ENCODE peak calls at places on chromosomes 2 and 18, in nine cellular contexts. Z is stomach; S is brain microvascular endothelial cell; D is CD8-positive, alpha-beta T cell; E is fibroblast of lung; R is HL-60; N is body of pancreas; O is osteoblast; T is transverse colon. F is an unnamed sample.

GRCh38 chr2:20578895-20579825 is 71.7 kb downstream of the HS1BP3 start:
- DNase-seq in Z (peak), S (peak), D (no peak), E (peak), R (no peak), N (peak), O (peak), T (peak), F (peak)

GRCh38 chr2:94871226-94872087 is at the start of gene TEKT4:
- DNase-seq in Z (no peak), S (no peak), D (no peak), E (no peak), R (no peak), N (peak), O (peak), T (no peak), F (no peak)

GRCh38 chr2:27376151-27376865 is 4.2 kb downstream of the ZNF513 start:
- DNase-seq in Z (no peak), S (no peak), D (no peak), E (no peak), R (no peak), N (no peak), O (no peak), T (no peak), F (no peak)

GRCh38 chr2:100959225-100959880 is 42.7 kb upstream of the RPL31 start:
- DNase-seq in Z (peak), S (no peak), D (no peak), E (no peak), R (no peak), N (no peak), O (peak), T (no peak), F (no peak)

GRCh38 chr18:9561774-9562173 is 52.6 kb downstream of the PPP4R1 start:
- DNase-seq in Z (no peak), S (no peak), D (no peak), E (no peak), R (peak), N (no peak), O (no peak), T (no peak), F (no peak)

GRCh38 chr2:86274918-86275275 is 62.5 kb downstream of the REEP1 start:
- DNase-seq in Z (peak), S (no peak), D (no peak), E (peak), R (no peak), N (peak), O (no peak), T (peak), F (no peak)

GRCh38 chr2:174971868-174972781 is 33.1 kb downstream of the CHN1 start:
- DNase-seq in Z (no peak), S (peak), D (no peak), E (peak), R (no peak), N (no peak), O (no peak), T (peak), F (no peak)

GRCh38 chr2:221567231-221567760 is 4.8 kb downstream of the EPHA4 start:
- DNase-seq in Z (no peak), S (no peak), D (no peak), E (no peak), R (no peak), N (no peak), O (no peak), T (no peak), F (no peak)

GRCh38 chr2:120851116-120851773 is 115.6 kb downstream of the GLI2 start:
- DNase-seq in Z (no peak), S (no peak), D (no peak), E (no peak), R (no peak), N (no peak), O (no peak), T (no peak), F (no peak)

GRCh38 chr2:155842103-155842502 is 490.4 kb downstream of the NR4A2 start:
- DNase-seq in Z (no peak), S (peak), D (no peak), E (no peak), R (no peak), N (no peak), O (peak), T (no peak), F (no peak)

GRCh38 chr2:133591164-133591563 is 22.9 kb upstream of the NCKAP5 start:
- DNase-seq in Z (peak), S (no peak), D (no peak), E (peak), R (no peak), N (peak), O (no peak), T (peak), F (no peak)

GRCh38 chr2:69163556-69163955 is 150.6 kb downstream of the ANTXR1 start:
- DNase-seq in Z (no peak), S (no peak), D (no peak), E (no peak), R (no peak), N (no peak), O (no peak), T (no peak), F (no peak)

GRCh38 chr2:95022309-95023221 is 2.9 kb upstream of the MAL start:
- DNase-seq in Z (peak), S (peak), D (peak), E (peak), R (peak), N (peak), O (peak), T (peak), F (no peak)

GRCh38 chr2:104736026-104736425 is 117.9 kb upstream of the POU3F3 start:
- DNase-seq in Z (no peak), S (no peak), D (no peak), E (no peak), R (no peak), N (no peak), O (no peak), T (no peak), F (no peak)

GRCh38 chr2:234805826-234806225 is 146.0 kb upstream of the SH3BP4 start:
- DNase-seq in Z (no peak), S (no peak), D (no peak), E (no peak), R (no peak), N (no peak), O (no peak), T (no peak), F (no peak)

GRCh38 chr18:49023281-49023937 is 72.6 kb upstream of the SMAD7 start:
- DNase-seq in Z (peak), S (no peak), D (no peak), E (no peak), R (no peak), N (no peak), O (no peak), T (peak), F (peak)

GRCh38 chr18:31049189-31049588 is 6.6 kb upstream of the DSC3 start:
- DNase-seq in Z (no peak), S (no peak), D (no peak), E (no peak), R (no peak), N (no peak), O (no peak), T (no peak), F (no peak)

GRCh38 chr2:88074854-88075292 is 7.2 kb downstream of the SMYD1 start:
- DNase-seq in Z (no peak), S (peak), D (no peak), E (peak), R (peak), N (no peak), O (peak), T (no peak), F (no peak)
- H3K27ac ChIP-seq in Z (no peak), S (no peak), D (no peak), E (no peak), R (peak), N (no peak), O (no peak), T (no peak), F (no peak)

GRCh38 chr18:36757081-36757480 is 71.7 kb downstream of the TPGS2 start:
- DNase-seq in Z (no peak), S (peak), D (no peak), E (peak), R (no peak), N (peak), O (peak), T (no peak), F (no peak)
- H3K27ac ChIP-seq in Z (no peak), S (no peak), D (no peak), E (no peak), R (no peak), N (no peak), O (peak), T (no peak), F (no peak)

GRCh38 chr2:231600619-231601355 is 8.1 kb downstream of the TEX44 start:
- DNase-seq in Z (no peak), S (no peak), D (no peak), E (no peak), R (no peak), N (no peak), O (no peak), T (no peak), F (no peak)
- H3K27ac ChIP-seq in Z (peak), S (no peak), D (no peak), E (no peak), R (no peak), N (no peak), O (no peak), T (peak), F (peak)

DNA sequence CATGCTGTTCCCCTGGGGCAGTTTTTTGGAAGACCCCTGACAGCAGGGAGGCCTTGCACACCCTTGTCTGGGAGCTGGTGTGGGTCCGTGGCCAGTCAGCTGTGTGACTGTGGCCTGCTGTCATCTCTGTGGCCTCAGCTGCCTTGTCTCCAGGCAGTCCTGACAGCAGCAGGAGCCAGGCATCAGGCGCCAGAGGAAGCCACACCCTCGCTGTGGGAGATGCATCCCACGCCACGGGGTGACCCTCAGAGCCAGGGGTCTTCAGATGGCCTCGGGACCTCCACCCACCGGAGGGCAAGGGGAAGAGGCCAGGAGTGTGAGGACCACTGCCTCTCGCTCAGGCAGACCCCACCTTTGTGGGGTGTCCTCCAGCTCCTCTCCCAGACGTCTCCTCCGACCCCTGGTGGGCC is 5.0 kb downstream of the BOK start:
- DNase-seq in Z (no peak), S (no peak), D (no peak), E (no peak), R (no peak), N (no peak), O (peak), T (no peak), F (no peak)
- H3K27ac ChIP-seq in Z (peak), S (no peak), D (no peak), E (no peak), R (no peak), N (no peak), O (no peak), T (peak), F (no peak)

DNA sequence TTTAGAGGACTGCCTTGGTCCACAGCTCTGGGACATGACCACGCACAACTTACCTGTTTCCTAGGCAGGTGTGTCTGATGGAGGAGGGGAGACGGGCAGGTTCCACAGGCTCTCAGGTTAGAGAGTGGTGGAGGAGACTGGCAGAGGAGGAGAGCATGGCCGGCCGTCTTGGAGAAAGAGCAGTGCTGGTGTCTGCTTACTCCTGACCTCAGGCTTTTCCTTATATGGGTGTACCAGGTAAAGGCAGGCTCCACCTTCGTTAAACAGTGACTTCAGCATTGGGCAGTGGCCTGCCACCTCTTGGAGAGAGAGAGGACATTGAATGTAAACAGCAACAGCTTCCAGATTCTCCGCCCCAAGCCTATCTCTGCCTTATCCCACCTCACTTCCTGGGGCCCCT is at the start of gene CAPN13:
- DNase-seq in Z (peak), S (no peak), D (no peak), E (no peak), R (no peak), N (peak), O (no peak), T (peak), F (no peak)
- H3K27ac ChIP-seq in Z (peak), S (no peak), D (no peak), E (no peak), R (no peak), N (peak), O (no peak), T (peak), F (no peak)

F was measured in ascending aorta.